ENCODE peak calls at places on chromosome 13, in nine cellular contexts. B is hippocampal formation; X is activated CD8-positive, alpha-beta memory T cell treated with anti-CD3 and anti-CD28 coated beads for 4 hours; J is heart left ventricle; K is stimulated activated naive CD8-positive, alpha-beta T cell treated with anti-CD3 and anti-CD28 coated beads, Interleukin-15, amount 100 ng/mL, for 72 hours; T is HuH-7.5; L is iris pigment epithelial cell; F is naive thymus-derived CD8-positive, alpha-beta T cell; I is T-helper 2 cell. O is an unnamed sample.

GRCh38 chr13:108220042-108220441 is 1.9 kb downstream of the ABHD13 start:
- DNase-seq in T (no peak), X (no peak), F (no peak), B (no peak), I (no peak), L (peak), K (no peak), J (no peak), O (peak)

GRCh38 chr13:70520275-70520674 is 412.0 kb upstream of the KLHL1 start:
- DNase-seq in L (no peak), F (no peak), J (no peak), B (no peak), X (no peak), T (no peak), K (no peak), I (no peak), O (no peak)

GRCh38 chr13:64847767-64848166 is 2382.4 kb downstream of the PCDH9 start:
- DNase-seq in K (no peak), T (no peak), J (no peak), I (no peak), F (no peak), L (no peak), B (no peak), X (no peak), O (no peak)

GRCh38 chr13:42883771-42884170 is 102.4 kb downstream of the FAM216B start:
- DNase-seq in B (no peak), J (no peak), T (no peak), F (no peak), L (peak), I (no peak), X (no peak), K (no peak), O (peak)

GRCh38 chr13:78787189-78787588 is 128.2 kb upstream of the OBI1 start:
- DNase-seq in F (no peak), X (no peak), J (no peak), I (no peak), B (no peak), T (no peak), L (no peak), K (no peak), O (no peak)

GRCh38 chr13:21825186-21825585 is 154.3 kb downstream of the FGF9 start:
- DNase-seq in L (no peak), I (no peak), F (no peak), T (no peak), B (no peak), J (no peak), X (no peak), K (no peak), O (no peak)

GRCh38 chr13:25951831-25952230 is 100.0 kb downstream of the SHISA2 start:
- DNase-seq in B (no peak), L (no peak), I (no peak), J (no peak), X (no peak), K (no peak), T (no peak), F (no peak), O (no peak)

GRCh38 chr13:80251403-80251802 is 89.5 kb downstream of the SPRY2 start:
- DNase-seq in K (no peak), I (no peak), X (no peak), F (no peak), B (no peak), T (no peak), J (no peak), L (peak), O (peak)

GRCh38 chr13:94061316-94061715 is 418.2 kb downstream of the DCT start:
- DNase-seq in L (peak), J (no peak), T (no peak), I (no peak), K (no peak), F (no peak), B (no peak), X (no peak), O (peak)

GRCh38 chr13:44484562-44485164 is 91.5 kb downstream of the TSC22D1 start:
- DNase-seq in I (no peak), F (no peak), X (no peak), K (no peak), L (no peak), J (no peak), B (no peak), T (no peak), O (no peak)

GRCh38 chr13:34469212-34469983 is 472.7 kb upstream of the NBEA start:
- DNase-seq in F (no peak), T (no peak), L (peak), B (no peak), J (no peak), I (no peak), X (no peak), K (no peak), O (peak)

GRCh38 chr13:95341441-95341840 is 40.2 kb upstream of the ABCC4 start:
- DNase-seq in I (no peak), K (no peak), J (no peak), X (no peak), L (no peak), B (no peak), F (no peak), T (no peak), O (no peak)

GRCh38 chr13:85558118-85558517 is 241.1 kb downstream of the SLITRK6 start:
- DNase-seq in J (no peak), F (no peak), L (no peak), X (no peak), I (no peak), T (no peak), B (no peak), K (no peak), O (no peak)